ENCODE peak calls at places on chromosomes 11 and 22, in seven cellular contexts. One of them, this sample, is unnamed.

GRCh38 chr11:8271106-8271886 is 7.6 kb upstream of the LMO1 start:
- DNase-seq in colonic mucosa: no peak
- DNase-seq in fibroblast of lung: no peak
- DNase-seq in GM23248: no peak
- DNase-seq in H1: no peak
- DNase-seq in endothelial cell of umbilical vein: no peak
- DNase-seq in neural progenitor cell: no peak
- DNase-seq in this sample: no peak

GRCh38 chr22:31926969-31927368 is 17.4 kb upstream of the YWHAH start:
- DNase-seq in colonic mucosa: no peak
- DNase-seq in fibroblast of lung: no peak
- DNase-seq in GM23248: no peak
- DNase-seq in H1: peak; percentile 53
- DNase-seq in endothelial cell of umbilical vein: no peak
- DNase-seq in neural progenitor cell: peak; percentile 60
- DNase-seq in this sample: peak; percentile 72

GRCh38 chr11:44300881-44301855 is 8.8 kb downstream of the ALX4 start:
- DNase-seq in colonic mucosa: no peak
- DNase-seq in fibroblast of lung: no peak
- DNase-seq in GM23248: no peak
- DNase-seq in H1: no peak
- DNase-seq in endothelial cell of umbilical vein: no peak
- DNase-seq in neural progenitor cell: no peak
- DNase-seq in this sample: no peak

GRCh38 chr11:65213322-65214211 is 31.8 kb downstream of the CAPN1 start:
- DNase-seq in colonic mucosa: no peak
- DNase-seq in fibroblast of lung: peak; percentile 11
- DNase-seq in GM23248: no peak
- DNase-seq in H1: peak; percentile 88
- DNase-seq in endothelial cell of umbilical vein: no peak
- DNase-seq in neural progenitor cell: no peak
- DNase-seq in this sample: peak; percentile 83

GRCh38 chr11:116837231-116838091 is at the start of gene APOA1:
- DNase-seq in colonic mucosa: no peak
- DNase-seq in fibroblast of lung: no peak
- DNase-seq in GM23248: no peak
- DNase-seq in H1: no peak
- DNase-seq in endothelial cell of umbilical vein: no peak
- DNase-seq in neural progenitor cell: peak; percentile 50
- DNase-seq in this sample: no peak

GRCh38 chr11:1202154-1202775 is 20.6 kb upstream of the MUC5B start:
- DNase-seq in colonic mucosa: no peak
- DNase-seq in fibroblast of lung: no peak
- DNase-seq in GM23248: peak; percentile 45
- DNase-seq in H1: no peak
- DNase-seq in endothelial cell of umbilical vein: no peak
- DNase-seq in neural progenitor cell: no peak
- DNase-seq in this sample: peak; percentile 29

GRCh38 chr11:61392991-61393595 is 706 bp downstream of the TMEM216 start:
- DNase-seq in colonic mucosa: peak; percentile 34
- DNase-seq in fibroblast of lung: peak; percentile 23
- DNase-seq in GM23248: peak; percentile 57
- DNase-seq in H1: no peak
- DNase-seq in endothelial cell of umbilical vein: peak; percentile 36
- DNase-seq in neural progenitor cell: peak; percentile 22
- DNase-seq in this sample: no peak

GRCh38 chr11:882593-882992 is 28.0 kb downstream of the CHID1 start:
- DNase-seq in colonic mucosa: no peak
- DNase-seq in fibroblast of lung: no peak
- DNase-seq in GM23248: no peak
- DNase-seq in H1: no peak
- DNase-seq in endothelial cell of umbilical vein: no peak
- DNase-seq in neural progenitor cell: no peak
- DNase-seq in this sample: no peak

GRCh38 chr11:8338138-8338537 is 74.5 kb upstream of the LMO1 start:
- DNase-seq in colonic mucosa: peak; percentile 48
- DNase-seq in fibroblast of lung: peak; percentile 19
- DNase-seq in GM23248: peak; percentile 63
- DNase-seq in H1: peak; percentile 92
- DNase-seq in endothelial cell of umbilical vein: peak; percentile 29
- DNase-seq in neural progenitor cell: peak; percentile 67
- DNase-seq in this sample: peak; percentile 81

GRCh38 chr11:105219670-105220069 is 80.1 kb upstream of the CARD18 start:
- DNase-seq in colonic mucosa: no peak
- DNase-seq in fibroblast of lung: no peak
- DNase-seq in GM23248: no peak
- DNase-seq in H1: no peak
- DNase-seq in endothelial cell of umbilical vein: no peak
- DNase-seq in neural progenitor cell: no peak
- DNase-seq in this sample: no peak

GRCh38 chr11:62895501-62895900 is 14.8 kb downstream of the SLC3A2 start:
- DNase-seq in colonic mucosa: no peak
- DNase-seq in fibroblast of lung: no peak
- DNase-seq in GM23248: no peak
- DNase-seq in H1: no peak
- DNase-seq in endothelial cell of umbilical vein: no peak
- DNase-seq in neural progenitor cell: no peak
- DNase-seq in this sample: no peak

GRCh38 chr22:19019679-19020032 is 83.6 kb upstream of the PRODH start:
- DNase-seq in colonic mucosa: no peak
- DNase-seq in fibroblast of lung: no peak
- DNase-seq in GM23248: no peak
- DNase-seq in H1: peak; percentile 31
- DNase-seq in endothelial cell of umbilical vein: no peak
- DNase-seq in neural progenitor cell: no peak
- DNase-seq in this sample: no peak

GRCh38 chr11:27995082-27995481 is 112.9 kb downstream of the KIF18A start:
- DNase-seq in colonic mucosa: no peak
- DNase-seq in fibroblast of lung: peak; percentile 82
- DNase-seq in GM23248: peak; percentile 78
- DNase-seq in H1: no peak
- DNase-seq in endothelial cell of umbilical vein: no peak
- DNase-seq in neural progenitor cell: no peak
- DNase-seq in this sample: no peak

GRCh38 chr11:32381149-32381548 is 54.2 kb downstream of the WT1 start:
- DNase-seq in colonic mucosa: no peak
- DNase-seq in fibroblast of lung: no peak
- DNase-seq in GM23248: no peak
- DNase-seq in H1: no peak
- DNase-seq in endothelial cell of umbilical vein: no peak
- DNase-seq in neural progenitor cell: no peak
- DNase-seq in this sample: no peak

GRCh38 chr22:45638197-45638596 is 33.4 kb upstream of the ATXN10 start:
- DNase-seq in colonic mucosa: no peak
- DNase-seq in fibroblast of lung: no peak
- DNase-seq in GM23248: no peak
- DNase-seq in H1: no peak
- DNase-seq in endothelial cell of umbilical vein: no peak
- DNase-seq in neural progenitor cell: no peak
- DNase-seq in this sample: no peak

GRCh38 chr11:64297722-64298358 is 2.3 kb upstream of the CATSPERZ start:
- DNase-seq in colonic mucosa: no peak
- DNase-seq in fibroblast of lung: no peak
- DNase-seq in GM23248: no peak
- DNase-seq in H1: peak; percentile 56
- DNase-seq in endothelial cell of umbilical vein: no peak
- DNase-seq in neural progenitor cell: no peak
- DNase-seq in this sample: no peak

GRCh38 chr11:69131644-69132300 is 24.0 kb upstream of the SMIM38 start:
- DNase-seq in colonic mucosa: peak; percentile 85
- DNase-seq in fibroblast of lung: peak; percentile 73
- DNase-seq in GM23248: peak; percentile 79
- DNase-seq in H1: peak; percentile 89
- DNase-seq in endothelial cell of umbilical vein: peak; percentile 69
- DNase-seq in neural progenitor cell: peak; percentile 91
- DNase-seq in this sample: peak; percentile 92

GRCh38 chr22:42922374-42923177 is 65.5 kb upstream of the ARFGAP3 start:
- DNase-seq in colonic mucosa: no peak
- DNase-seq in fibroblast of lung: no peak
- DNase-seq in GM23248: no peak
- DNase-seq in H1: no peak
- DNase-seq in endothelial cell of umbilical vein: no peak
- DNase-seq in neural progenitor cell: no peak
- DNase-seq in this sample: no peak
- H3K9ac ChIP-seq in colonic mucosa: no peak overlapping the region
- H3K9ac ChIP-seq in fibroblast of lung: no peak overlapping the region
- H3K9ac ChIP-seq in GM23248: peak overlapping the region; percentile 74
- H3K9ac ChIP-seq in H1: no peak overlapping the region
- H3K9ac ChIP-seq in endothelial cell of umbilical vein: peak overlapping the region; percentile 38
- H3K9ac ChIP-seq in neural progenitor cell: no peak overlapping the region
- H3K9ac ChIP-seq in this sample: no peak overlapping the region

DNA sequence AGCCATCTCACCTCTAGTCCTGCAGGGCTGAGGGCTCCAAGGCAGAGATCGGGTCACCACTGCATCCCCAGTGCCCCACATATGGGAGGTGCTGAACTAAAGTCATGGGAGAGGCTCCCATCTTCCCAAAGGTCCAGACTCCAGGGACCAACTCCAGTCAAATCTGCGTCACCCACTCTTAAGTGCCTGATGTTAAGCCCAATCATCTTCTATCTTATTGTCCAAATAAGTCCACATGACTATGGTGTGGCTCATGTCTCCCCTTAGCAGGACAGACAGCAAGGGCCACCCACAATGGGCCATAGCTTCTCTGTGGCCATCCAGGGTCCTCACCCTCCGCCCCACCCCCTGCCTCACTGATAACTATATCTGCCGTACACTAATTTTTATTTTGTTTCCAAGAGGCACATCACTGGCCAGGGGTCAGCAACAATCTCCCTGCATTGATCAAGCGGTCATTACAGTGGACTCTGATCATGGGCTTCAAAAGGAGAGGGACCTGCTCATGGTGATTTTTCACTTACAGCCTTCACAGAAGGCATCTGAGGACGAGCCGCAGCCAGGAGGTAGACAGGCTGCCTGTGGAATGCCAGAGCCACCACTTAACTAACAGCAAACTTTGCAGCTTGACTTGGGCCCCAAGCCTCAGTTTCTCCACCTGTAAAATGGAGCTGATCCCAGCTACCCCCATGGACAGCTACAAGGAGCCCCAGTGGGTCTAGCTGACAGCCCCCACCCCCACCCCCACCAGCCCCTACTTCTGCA is 23.3 kb downstream of the MYH9 start:
- DNase-seq in colonic mucosa: no peak
- DNase-seq in fibroblast of lung: no peak
- DNase-seq in GM23248: peak; percentile 54
- DNase-seq in H1: no peak
- DNase-seq in endothelial cell of umbilical vein: no peak
- DNase-seq in neural progenitor cell: no peak
- DNase-seq in this sample: no peak
- H3K9ac ChIP-seq in colonic mucosa: peak overlapping the region; percentile 33
- H3K9ac ChIP-seq in fibroblast of lung: peak overlapping the region; percentile 40
- H3K9ac ChIP-seq in GM23248: peak overlapping the region; percentile 37
- H3K9ac ChIP-seq in H1: no peak overlapping the region
- H3K9ac ChIP-seq in endothelial cell of umbilical vein: peak overlapping the region; percentile 72
- H3K9ac ChIP-seq in neural progenitor cell: no peak overlapping the region
- H3K9ac ChIP-seq in this sample: no peak overlapping the region

DNA sequence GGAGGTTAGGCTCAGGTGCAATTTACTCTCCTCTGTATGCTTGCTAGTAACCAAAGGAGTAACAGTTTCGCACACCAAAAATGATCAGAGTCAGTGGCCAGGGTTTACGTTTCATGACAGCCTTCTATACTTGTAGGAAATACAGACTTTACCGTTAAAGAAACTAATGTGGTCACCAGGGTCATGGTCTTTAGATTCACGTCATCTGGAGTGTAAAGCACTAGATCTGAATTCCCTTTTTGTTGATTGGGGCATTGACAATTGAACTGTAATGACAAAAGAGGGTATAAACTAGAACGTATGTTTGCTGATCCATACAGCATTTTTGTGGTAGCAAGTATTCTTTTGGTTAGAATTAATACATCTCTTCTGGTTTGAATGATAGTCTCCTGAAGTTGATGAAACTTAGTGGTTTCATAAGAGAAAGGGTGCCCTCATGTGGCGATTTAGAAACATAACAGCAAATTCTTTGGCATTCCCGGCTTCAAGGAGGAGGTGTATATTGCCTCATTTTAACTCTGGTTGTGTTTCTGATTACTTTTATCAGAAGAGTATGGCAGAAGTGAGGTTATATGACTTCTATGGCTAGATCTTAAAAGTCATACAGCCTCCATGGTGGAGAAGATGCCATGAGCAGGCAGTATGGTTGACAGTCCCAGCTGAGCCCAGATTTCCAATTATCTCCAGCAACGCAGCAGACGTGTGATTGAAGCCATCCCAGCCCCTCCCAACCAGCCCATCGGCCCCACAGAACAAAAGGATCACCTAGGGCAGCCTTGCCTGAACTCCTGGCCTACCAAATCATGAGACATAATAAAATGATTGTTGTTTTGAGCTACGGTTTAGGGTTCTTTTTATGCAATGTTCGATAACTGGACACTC is 35.1 kb downstream of the MMP7 start:
- DNase-seq in colonic mucosa: peak; percentile 63
- DNase-seq in fibroblast of lung: peak; percentile 91
- DNase-seq in GM23248: peak; percentile 85
- DNase-seq in H1: peak; percentile 63
- DNase-seq in endothelial cell of umbilical vein: peak; percentile 77
- DNase-seq in neural progenitor cell: peak; percentile 80
- DNase-seq in this sample: peak; percentile 68
- H3K9ac ChIP-seq in colonic mucosa: peak overlapping the region; percentile 46
- H3K9ac ChIP-seq in fibroblast of lung: no peak overlapping the region
- H3K9ac ChIP-seq in GM23248: no peak overlapping the region
- H3K9ac ChIP-seq in H1: no peak overlapping the region
- H3K9ac ChIP-seq in endothelial cell of umbilical vein: no peak overlapping the region
- H3K9ac ChIP-seq in neural progenitor cell: no peak overlapping the region
- H3K9ac ChIP-seq in this sample: no peak overlapping the region

GRCh38 chr11:71931245-71931602 is 2.4 kb downstream of the RNF121 start:
- DNase-seq in colonic mucosa: no peak
- DNase-seq in fibroblast of lung: no peak
- DNase-seq in GM23248: peak; percentile 12
- DNase-seq in H1: no peak
- DNase-seq in endothelial cell of umbilical vein: no peak
- DNase-seq in neural progenitor cell: no peak
- DNase-seq in this sample: no peak

GRCh38 chr11:71936825-71937224 is 8.0 kb downstream of the RNF121 start:
- DNase-seq in colonic mucosa: no peak
- DNase-seq in fibroblast of lung: peak; percentile 36
- DNase-seq in GM23248: peak; percentile 5
- DNase-seq in H1: no peak
- DNase-seq in endothelial cell of umbilical vein: peak; percentile 89
- DNase-seq in neural progenitor cell: no peak
- DNase-seq in this sample: no peak

GRCh38 chr11:71935338-71935925 is 6.6 kb downstream of the RNF121 start:
- DNase-seq in colonic mucosa: no peak
- DNase-seq in fibroblast of lung: no peak
- DNase-seq in GM23248: no peak
- DNase-seq in H1: no peak
- DNase-seq in endothelial cell of umbilical vein: peak; percentile 68
- DNase-seq in neural progenitor cell: no peak
- DNase-seq in this sample: no peak

GRCh38 chr11:71933141-71933933 is 4.5 kb downstream of the RNF121 start:
- DNase-seq in colonic mucosa: no peak
- DNase-seq in fibroblast of lung: no peak
- DNase-seq in GM23248: no peak
- DNase-seq in H1: no peak
- DNase-seq in endothelial cell of umbilical vein: no peak
- DNase-seq in neural progenitor cell: no peak
- DNase-seq in this sample: no peak

DNA sequence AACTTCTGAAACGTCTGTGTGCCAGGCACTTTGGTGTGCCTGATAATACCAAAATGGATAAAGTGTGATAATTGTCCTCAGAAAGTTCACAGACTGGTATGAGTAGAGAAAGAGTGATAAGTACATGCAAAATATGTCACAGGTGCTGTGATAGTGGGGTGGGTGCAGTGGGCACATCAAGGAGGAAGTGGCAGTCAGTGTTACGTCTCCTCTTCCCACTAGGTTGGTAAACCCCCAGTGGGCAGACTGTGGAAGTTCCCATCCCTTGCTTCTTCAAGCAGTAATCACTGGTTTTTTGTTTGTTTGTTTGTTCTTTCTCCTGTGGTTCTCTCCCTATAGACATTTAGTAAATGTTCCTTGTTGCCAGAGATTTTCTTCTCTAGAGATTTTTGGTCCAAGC is 5.4 kb downstream of the RNF121 start:
- DNase-seq in colonic mucosa: no peak
- DNase-seq in fibroblast of lung: no peak
- DNase-seq in GM23248: no peak
- DNase-seq in H1: no peak
- DNase-seq in endothelial cell of umbilical vein: no peak
- DNase-seq in neural progenitor cell: no peak
- DNase-seq in this sample: no peak
- H3K9ac ChIP-seq in colonic mucosa: no peak overlapping the region
- H3K9ac ChIP-seq in fibroblast of lung: no peak overlapping the region
- H3K9ac ChIP-seq in GM23248: no peak overlapping the region
- H3K9ac ChIP-seq in H1: no peak overlapping the region
- H3K9ac ChIP-seq in endothelial cell of umbilical vein: no peak overlapping the region
- H3K9ac ChIP-seq in neural progenitor cell: peak overlapping the region; percentile 8
- H3K9ac ChIP-seq in this sample: no peak overlapping the region